ENCODE peak calls at places on chromosomes 3 and 15, in four cellular contexts. K is right lobe of liver; B is CD8-positive, alpha-beta T cell; P is CD4-positive, CD25-positive, alpha-beta regulatory T cell. Y is an unnamed sample.

GRCh38 chr15:69590932-69591524 is 138.4 kb downstream of the RPLP1 start:
- DNase-seq in K (no peak), B (no peak), P (no peak), Y (no peak)

GRCh38 chr15:101499863-101500713 is 10.6 kb upstream of the PCSK6 start:
- DNase-seq in K (peak; percentile 95), B (no peak), P (peak; percentile 82), Y (peak; percentile 94)

GRCh38 chr3:60839242-60839641 is 412.0 kb downstream of the FHIT start:
- DNase-seq in K (no peak), B (no peak), P (no peak), Y (no peak)

GRCh38 chr3:101879102-101879501 is 29.8 kb downstream of the NFKBIZ start:
- DNase-seq in K (peak; percentile 72), B (no peak), P (no peak), Y (no peak)

GRCh38 chr3:196159952-196160804 is 51.0 kb downstream of the ZDHHC19 start:
- DNase-seq in K (no peak), B (no peak), P (peak; percentile 85), Y (peak; percentile 82)

GRCh38 chr15:101088788-101089578 is 162.9 kb downstream of the CHSY1 start:
- DNase-seq in K (peak; percentile 74), B (peak; percentile 70), P (peak; percentile 67), Y (peak; percentile 75)

GRCh38 chr15:81263477-81263876 is 60.5 kb downstream of the STARD5 start:
- DNase-seq in K (no peak), B (no peak), P (no peak), Y (no peak)

GRCh38 chr3:178107804-178108203 is 428.4 kb upstream of the KCNMB2 start:
- DNase-seq in K (no peak), B (no peak), P (no peak), Y (no peak)

GRCh38 chr15:22839046-22839705 is 710 bp downstream of the NIPA2 start:
- DNase-seq in K (no peak), B (no peak), P (peak; percentile 31), Y (no peak)

GRCh38 chr15:40330368-40330836 is 6.9 kb downstream of the INAFM2 start:
- DNase-seq in K (no peak), B (no peak), P (no peak), Y (no peak)

GRCh38 chr3:167091186-167091585 is 288.9 kb downstream of the ZBBX start:
- DNase-seq in K (no peak), B (no peak), P (no peak), Y (no peak)

GRCh38 chr15:68347392-68347791 is 69.8 kb downstream of the FEM1B start:
- DNase-seq in K (no peak), B (no peak), P (no peak), Y (no peak)

GRCh38 chr15:39553947-39554731 is 26.7 kb upstream of the THBS1 start:
- DNase-seq in K (no peak), B (no peak), P (no peak), Y (no peak)

GRCh38 chr3:149552700-149553099 is 78.2 kb downstream of the TM4SF4 start:
- DNase-seq in K (no peak), B (no peak), P (no peak), Y (no peak)

GRCh38 chr3:32056559-32057290 is 49.7 kb upstream of the GPD1L start:
- DNase-seq in K (no peak), B (no peak), P (peak; percentile 60), Y (no peak)

GRCh38 chr15:58293622-58294550 is 137.9 kb upstream of the LIPC start:
- DNase-seq in K (no peak), B (no peak), P (no peak), Y (no peak)

GRCh38 chr3:4904801-4905695 is 74.2 kb upstream of the BHLHE40 start:
- DNase-seq in K (no peak), B (no peak), P (no peak), Y (no peak)

DNA sequence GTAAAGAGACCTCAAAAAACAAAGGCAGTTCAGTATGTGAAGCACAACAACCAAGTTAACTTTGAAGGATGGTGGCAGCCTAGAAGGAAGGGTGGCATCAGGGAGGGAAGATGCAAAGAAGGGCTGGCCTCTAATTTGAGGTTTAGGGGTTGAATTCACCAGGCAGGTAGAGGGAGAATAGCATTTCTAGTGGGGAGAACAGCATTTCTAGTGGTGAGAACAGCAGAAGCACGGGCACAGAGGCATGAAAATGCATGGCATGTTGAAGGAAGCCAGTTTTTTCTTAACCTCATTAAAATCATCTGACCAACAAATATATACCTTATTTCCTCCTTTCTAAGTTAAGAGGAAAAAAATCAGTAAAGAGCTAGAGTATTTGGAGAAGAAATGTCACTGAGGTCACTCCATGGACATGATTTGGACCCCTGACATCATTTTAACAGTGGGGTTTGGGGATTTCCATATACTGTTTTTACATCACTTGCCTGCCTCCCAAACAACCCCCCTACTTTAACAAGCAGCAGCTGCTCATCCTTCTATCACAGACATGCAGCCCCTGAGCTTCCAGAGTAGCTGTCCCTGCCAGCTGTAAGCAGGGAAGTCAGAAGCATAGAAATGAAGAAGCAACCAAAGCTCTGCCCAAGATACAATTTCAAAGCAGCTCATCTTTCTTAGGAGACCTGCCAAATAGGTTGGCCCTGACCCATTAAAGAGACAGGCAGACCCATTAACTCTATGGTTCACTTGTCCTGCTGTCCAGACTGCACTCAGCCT is 2.4 kb upstream of the POPDC2 start:
- DNase-seq in K (no peak), B (no peak), P (no peak), Y (peak; percentile 31)
- H3K4me3 ChIP-seq in K (no peak overlapping the region), B (no peak overlapping the region), P (no peak overlapping the region), Y (no peak overlapping the region)

GRCh38 chr3:80018375-80018774 is 250.6 kb upstream of the ROBO1 start:
- DNase-seq in K (no peak), B (no peak), P (no peak), Y (no peak)

GRCh38 chr3:80017369-80017768 is 249.6 kb upstream of the ROBO1 start:
- DNase-seq in K (no peak), B (no peak), P (no peak), Y (no peak)

GRCh38 chr3:80010021-80010420 is 242.2 kb upstream of the ROBO1 start:
- DNase-seq in K (no peak), B (no peak), P (no peak), Y (no peak)

GRCh38 chr3:80014576-80014975 is 246.8 kb upstream of the ROBO1 start:
- DNase-seq in K (no peak), B (no peak), P (no peak), Y (no peak)
- H3K4me3 ChIP-seq in K (no peak overlapping the region), B (no peak overlapping the region), P (no peak overlapping the region), Y (no peak overlapping the region)

GRCh38 chr3:126706631-126707030 is 2.6 kb downstream of the CHCHD6 start:
- DNase-seq in K (no peak), B (no peak), P (no peak), Y (no peak)
- H3K4me3 ChIP-seq in K (no peak overlapping the region), B (no peak overlapping the region), P (no peak overlapping the region), Y (no peak overlapping the region)

GRCh38 chr15:71003314-71003713 is 110.7 kb downstream of the LRRC49 start:
- DNase-seq in K (no peak), B (no peak), P (no peak), Y (no peak)

GRCh38 chr15:70995383-70995965 is 102.8 kb downstream of the LRRC49 start:
- DNase-seq in K (no peak), B (no peak), P (no peak), Y (no peak)

GRCh38 chr15:71002321-71002720 is 109.7 kb downstream of the LRRC49 start:
- DNase-seq in K (no peak), B (no peak), P (no peak), Y (no peak)

GRCh38 chr15:70998319-70998718 is 105.7 kb downstream of the LRRC49 start:
- DNase-seq in K (no peak), B (no peak), P (no peak), Y (no peak)
- H3K4me3 ChIP-seq in K (no peak overlapping the region), B (no peak overlapping the region), P (no peak overlapping the region), Y (no peak overlapping the region)

DNA sequence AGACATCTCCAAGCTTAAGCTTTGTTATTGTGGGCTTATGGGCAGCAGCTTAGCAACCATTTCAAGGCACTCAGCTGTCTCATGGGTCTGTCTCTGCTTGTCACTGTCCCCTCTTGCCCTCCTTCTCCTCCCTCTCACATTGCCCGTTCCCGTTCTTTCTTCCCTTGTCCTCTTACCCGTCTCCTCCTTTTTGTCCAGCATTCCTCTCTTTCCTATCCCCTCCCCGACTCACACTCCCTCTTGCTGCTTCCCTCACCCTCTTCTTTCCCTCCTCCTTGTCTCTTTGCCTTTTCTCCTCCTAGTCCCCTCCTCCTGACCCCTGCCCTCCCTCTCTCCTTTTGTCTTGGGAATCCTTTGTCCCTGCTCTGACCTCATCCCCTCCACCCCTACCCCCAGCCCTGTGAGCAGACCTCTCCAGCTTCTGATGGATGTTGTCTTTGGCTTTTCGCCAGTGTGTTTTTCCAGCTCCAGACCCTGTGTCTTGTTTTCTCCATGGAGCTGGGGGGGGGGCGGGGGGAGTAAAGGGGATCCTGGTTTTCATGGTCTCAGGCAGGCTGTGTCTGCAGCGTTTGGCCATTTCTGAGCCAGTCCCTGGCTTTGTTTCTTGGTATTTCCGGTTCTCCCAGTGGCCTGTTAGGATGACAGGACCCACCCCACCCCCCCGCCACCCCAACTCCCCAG is 47.9 kb upstream of the TRAK1 start:
- DNase-seq in K (no peak), B (no peak), P (no peak), Y (peak; percentile 58)
- H3K4me3 ChIP-seq in K (no peak overlapping the region), B (no peak overlapping the region), P (no peak overlapping the region), Y (no peak overlapping the region)

DNA sequence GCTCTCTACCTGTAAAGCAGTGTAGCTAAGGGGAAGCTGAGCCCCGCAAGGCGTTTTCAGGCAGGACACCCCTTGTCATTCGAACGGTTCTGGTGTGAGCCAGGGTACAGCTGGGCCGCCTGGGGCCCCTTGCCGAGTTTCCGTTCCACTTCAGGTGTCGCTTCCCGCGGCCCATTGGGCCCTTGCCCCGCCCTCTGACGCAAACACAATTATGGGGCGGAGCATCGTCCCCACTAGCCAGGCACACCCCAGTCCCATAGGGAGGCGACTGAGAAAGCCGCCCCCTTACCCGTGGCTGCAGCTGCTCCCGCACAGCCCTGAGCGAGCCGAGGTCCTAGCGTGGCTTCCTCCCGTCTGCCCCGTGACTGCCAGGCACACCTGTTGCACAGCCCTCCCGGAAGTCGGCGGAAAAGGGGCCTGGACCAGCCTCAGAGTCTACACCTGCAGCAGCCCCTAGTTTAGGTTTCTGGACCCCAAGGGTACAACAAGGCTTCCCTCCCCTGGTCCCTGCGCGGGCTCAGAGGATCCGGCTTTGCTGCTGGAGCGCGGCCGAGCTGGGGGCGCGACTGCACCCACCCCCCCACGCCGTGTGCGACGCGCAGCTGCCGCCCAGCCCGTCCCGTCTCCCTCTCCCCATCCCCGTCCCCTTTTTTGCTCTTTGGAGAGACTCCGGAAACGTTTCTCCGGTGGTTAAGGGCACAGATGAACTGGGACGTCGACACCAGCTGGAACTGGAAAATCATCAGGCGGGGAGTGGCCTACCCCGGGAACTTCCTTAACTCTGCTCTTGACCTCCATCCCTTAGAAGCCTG is at the start of gene PLSCR2:
- DNase-seq in K (peak; percentile 79), B (peak; percentile 55), P (peak; percentile 85), Y (no peak)
- H3K4me3 ChIP-seq in K (peak within 1 kb of the TSS; percentile 68), B (peak within 1 kb of the TSS; percentile 85), P (peak within 1 kb of the TSS; percentile 72), Y (no peak within 1 kb of the TSS)

Y was measured in MG63.